ENCODE peak calls at places on chromosomes 6 and 20, in five cellular contexts. One of them, this sample, is unnamed.
A peak's percentile ranks its signal among the peaks of the same experiment; 100 is the strongest.

GRCh38 chr20:62924567-62925419 is 1.5 kb downstream of the DIDO1 start:
- DNase-seq in nephron progenitor cell: no peak
- DNase-seq in RKO: peak; percentile 54
- DNase-seq in activated T-cell treated with anti-CD3 and anti-CD28 coated beads for 48 hours: no peak
- DNase-seq in GM06990: no peak
- DNase-seq in this sample: peak; percentile 45

GRCh38 chr6:167493310-167493709 is 168.4 kb downstream of the TTLL2 start:
- DNase-seq in nephron progenitor cell: no peak
- DNase-seq in RKO: no peak
- DNase-seq in activated T-cell treated with anti-CD3 and anti-CD28 coated beads for 48 hours: no peak
- DNase-seq in GM06990: no peak
- DNase-seq in this sample: no peak

GRCh38 chr20:1478566-1478965 is 11.9 kb upstream of the NSFL1C start:
- DNase-seq in nephron progenitor cell: no peak
- DNase-seq in RKO: peak; percentile 49
- DNase-seq in activated T-cell treated with anti-CD3 and anti-CD28 coated beads for 48 hours: no peak
- DNase-seq in GM06990: no peak
- DNase-seq in this sample: no peak

GRCh38 chr6:45431314-45432058 is 53.8 kb upstream of the SUPT3H start:
- DNase-seq in nephron progenitor cell: no peak
- DNase-seq in RKO: no peak
- DNase-seq in activated T-cell treated with anti-CD3 and anti-CD28 coated beads for 48 hours: no peak
- DNase-seq in GM06990: no peak
- DNase-seq in this sample: no peak

GRCh38 chr20:58900292-58900931 is 47.9 kb downstream of the GNAS start:
- DNase-seq in nephron progenitor cell: no peak
- DNase-seq in RKO: no peak
- DNase-seq in activated T-cell treated with anti-CD3 and anti-CD28 coated beads for 48 hours: no peak
- DNase-seq in GM06990: no peak
- DNase-seq in this sample: no peak

GRCh38 chr20:9301129-9302072 is 213.0 kb upstream of the LAMP5 start:
- DNase-seq in nephron progenitor cell: no peak
- DNase-seq in RKO: no peak
- DNase-seq in activated T-cell treated with anti-CD3 and anti-CD28 coated beads for 48 hours: no peak
- DNase-seq in GM06990: no peak
- DNase-seq in this sample: no peak

GRCh38 chr6:37653933-37654565 is 43.6 kb downstream of the MDGA1 start:
- DNase-seq in nephron progenitor cell: peak; percentile 31
- DNase-seq in RKO: peak; percentile 63
- DNase-seq in activated T-cell treated with anti-CD3 and anti-CD28 coated beads for 48 hours: peak; percentile 54
- DNase-seq in GM06990: peak; percentile 34
- DNase-seq in this sample: peak; percentile 67

GRCh38 chr6:170232186-170233002 is 58.5 kb downstream of the DLL1 start:
- DNase-seq in nephron progenitor cell: peak; percentile 8
- DNase-seq in RKO: no peak
- DNase-seq in activated T-cell treated with anti-CD3 and anti-CD28 coated beads for 48 hours: no peak
- DNase-seq in GM06990: no peak
- DNase-seq in this sample: no peak

GRCh38 chr20:49657118-49657901 is 56.4 kb downstream of the B4GALT5 start:
- DNase-seq in nephron progenitor cell: no peak
- DNase-seq in RKO: no peak
- DNase-seq in activated T-cell treated with anti-CD3 and anti-CD28 coated beads for 48 hours: no peak
- DNase-seq in GM06990: no peak
- DNase-seq in this sample: no peak

GRCh38 chr6:21846541-21847451 is 253.2 kb downstream of the SOX4 start:
- DNase-seq in nephron progenitor cell: peak; percentile 68
- DNase-seq in RKO: no peak
- DNase-seq in activated T-cell treated with anti-CD3 and anti-CD28 coated beads for 48 hours: peak; percentile 3
- DNase-seq in GM06990: peak; percentile 30
- DNase-seq in this sample: peak; percentile 56

GRCh38 chr6:135222623-135223022 is 41.5 kb downstream of the MYB start:
- DNase-seq in nephron progenitor cell: no peak
- DNase-seq in RKO: no peak
- DNase-seq in activated T-cell treated with anti-CD3 and anti-CD28 coated beads for 48 hours: no peak
- DNase-seq in GM06990: no peak
- DNase-seq in this sample: no peak

GRCh38 chr20:51666126-51666525 is 102.1 kb downstream of the ATP9A start:
- DNase-seq in nephron progenitor cell: no peak
- DNase-seq in RKO: no peak
- DNase-seq in activated T-cell treated with anti-CD3 and anti-CD28 coated beads for 48 hours: no peak
- DNase-seq in GM06990: no peak
- DNase-seq in this sample: no peak

GRCh38 chr20:7879883-7880282 is 60.4 kb downstream of the HAO1 start:
- DNase-seq in nephron progenitor cell: no peak
- DNase-seq in RKO: no peak
- DNase-seq in activated T-cell treated with anti-CD3 and anti-CD28 coated beads for 48 hours: no peak
- DNase-seq in GM06990: no peak
- DNase-seq in this sample: no peak

GRCh38 chr6:30963641-30964040 is 19.9 kb upstream of the MUC21 start:
- DNase-seq in nephron progenitor cell: no peak
- DNase-seq in RKO: peak; percentile 22
- DNase-seq in activated T-cell treated with anti-CD3 and anti-CD28 coated beads for 48 hours: no peak
- DNase-seq in GM06990: no peak
- DNase-seq in this sample: no peak

GRCh38 chr20:22341508-22341907 is 242.9 kb downstream of the FOXA2 start:
- DNase-seq in nephron progenitor cell: no peak
- DNase-seq in RKO: peak; percentile 56
- DNase-seq in activated T-cell treated with anti-CD3 and anti-CD28 coated beads for 48 hours: no peak
- DNase-seq in GM06990: no peak
- DNase-seq in this sample: no peak

GRCh38 chr6:112881828-112882227 is 534.7 kb downstream of the RFPL4B start:
- DNase-seq in nephron progenitor cell: no peak
- DNase-seq in RKO: no peak
- DNase-seq in activated T-cell treated with anti-CD3 and anti-CD28 coated beads for 48 hours: no peak
- DNase-seq in GM06990: no peak
- DNase-seq in this sample: no peak

GRCh38 chr20:62666736-62667529 is 24.6 kb downstream of the SLCO4A1 start:
- DNase-seq in nephron progenitor cell: no peak
- DNase-seq in RKO: no peak
- DNase-seq in activated T-cell treated with anti-CD3 and anti-CD28 coated beads for 48 hours: no peak
- DNase-seq in GM06990: no peak
- DNase-seq in this sample: no peak

GRCh38 chr6:105850636-105851035 is 235.5 kb upstream of the PRDM1 start:
- DNase-seq in nephron progenitor cell: no peak
- DNase-seq in RKO: no peak
- DNase-seq in activated T-cell treated with anti-CD3 and anti-CD28 coated beads for 48 hours: no peak
- DNase-seq in GM06990: no peak
- DNase-seq in this sample: no peak

GRCh38 chr6:33160728-33161323 is 31.4 kb downstream of the COL11A2 start:
- DNase-seq in nephron progenitor cell: no peak
- DNase-seq in RKO: no peak
- DNase-seq in activated T-cell treated with anti-CD3 and anti-CD28 coated beads for 48 hours: no peak
- DNase-seq in GM06990: no peak
- DNase-seq in this sample: no peak

GRCh38 chr6:143536461-143536865 is 24.9 kb upstream of the FUCA2 start:
- DNase-seq in nephron progenitor cell: peak; percentile 12
- DNase-seq in RKO: peak; percentile 57
- DNase-seq in activated T-cell treated with anti-CD3 and anti-CD28 coated beads for 48 hours: peak; percentile 39
- DNase-seq in GM06990: peak; percentile 59
- DNase-seq in this sample: peak; percentile 61

GRCh38 chr6:139713416-139713815 is 339.0 kb upstream of the CITED2 start:
- DNase-seq in nephron progenitor cell: no peak
- DNase-seq in RKO: no peak
- DNase-seq in activated T-cell treated with anti-CD3 and anti-CD28 coated beads for 48 hours: no peak
- DNase-seq in GM06990: no peak
- DNase-seq in this sample: no peak

GRCh38 chr6:156396791-156397418 is 380.3 kb upstream of the ARID1B start:
- DNase-seq in nephron progenitor cell: peak; percentile 16
- DNase-seq in RKO: no peak
- DNase-seq in activated T-cell treated with anti-CD3 and anti-CD28 coated beads for 48 hours: no peak
- DNase-seq in GM06990: peak; percentile 50
- DNase-seq in this sample: no peak

GRCh38 chr6:10690651-10691445 is 3.6 kb downstream of the C6orf52 start:
- DNase-seq in nephron progenitor cell: no peak
- DNase-seq in RKO: no peak
- DNase-seq in activated T-cell treated with anti-CD3 and anti-CD28 coated beads for 48 hours: no peak
- DNase-seq in GM06990: no peak
- DNase-seq in this sample: no peak

GRCh38 chr6:167298166-167298565 is 7.1 kb downstream of the UNC93A start:
- DNase-seq in nephron progenitor cell: no peak
- DNase-seq in RKO: no peak
- DNase-seq in activated T-cell treated with anti-CD3 and anti-CD28 coated beads for 48 hours: no peak
- DNase-seq in GM06990: no peak
- DNase-seq in this sample: peak; percentile 9

GRCh38 chr6:61809004-61809595 is 476.9 kb downstream of the KHDRBS2 start:
- DNase-seq in nephron progenitor cell: peak; percentile 2
- DNase-seq in RKO: peak; percentile 68
- DNase-seq in activated T-cell treated with anti-CD3 and anti-CD28 coated beads for 48 hours: no peak
- DNase-seq in GM06990: no peak
- DNase-seq in this sample: peak; percentile 22

GRCh38 chr20:33910056-33910455 is 83.7 kb upstream of the RALY start:
- DNase-seq in nephron progenitor cell: no peak
- DNase-seq in RKO: no peak
- DNase-seq in activated T-cell treated with anti-CD3 and anti-CD28 coated beads for 48 hours: no peak
- DNase-seq in GM06990: no peak
- DNase-seq in this sample: no peak

GRCh38 chr6:140082867-140083297 is 708.4 kb upstream of the CITED2 start:
- DNase-seq in nephron progenitor cell: no peak
- DNase-seq in RKO: peak; percentile 20
- DNase-seq in activated T-cell treated with anti-CD3 and anti-CD28 coated beads for 48 hours: no peak
- DNase-seq in GM06990: no peak
- DNase-seq in this sample: no peak

GRCh38 chr6:40409143-40409542 is 178.0 kb downstream of the LRFN2 start:
- DNase-seq in nephron progenitor cell: no peak
- DNase-seq in RKO: no peak
- DNase-seq in activated T-cell treated with anti-CD3 and anti-CD28 coated beads for 48 hours: no peak
- DNase-seq in GM06990: no peak
- DNase-seq in this sample: no peak

GRCh38 chr6:105135907-105136432 is 43.8 kb downstream of the POPDC3 start:
- DNase-seq in nephron progenitor cell: no peak
- DNase-seq in RKO: no peak
- DNase-seq in activated T-cell treated with anti-CD3 and anti-CD28 coated beads for 48 hours: no peak
- DNase-seq in GM06990: no peak
- DNase-seq in this sample: no peak

GRCh38 chr20:49230575-49231211 is 11.5 kb downstream of the DDX27 start:
- DNase-seq in nephron progenitor cell: no peak
- DNase-seq in RKO: no peak
- DNase-seq in activated T-cell treated with anti-CD3 and anti-CD28 coated beads for 48 hours: no peak
- DNase-seq in GM06990: no peak
- DNase-seq in this sample: no peak

GRCh38 chr20:57451759-57452661 is 60.8 kb downstream of the RBM38 start:
- DNase-seq in nephron progenitor cell: no peak
- DNase-seq in RKO: no peak
- DNase-seq in activated T-cell treated with anti-CD3 and anti-CD28 coated beads for 48 hours: no peak
- DNase-seq in GM06990: peak; percentile 53
- DNase-seq in this sample: peak; percentile 53